ENCODE peak calls at places on chromosomes 4 and X, in eight cellular contexts. One of them, this sample, is unnamed.

GRCh38 chr4:38044060-38044459 is 83.9 kb downstream of the PTTG2 start:
- DNase-seq in IMR-90: no peak
- DNase-seq in Peyer's patch: no peak
- DNase-seq in adrenal gland: no peak
- DNase-seq in HCT116: no peak
- DNase-seq in body of pancreas: no peak
- DNase-seq in upper lobe of left lung: no peak
- DNase-seq in A549: no peak
- DNase-seq in this sample: no peak

GRCh38 chr4:15348236-15348635 is 79.6 kb upstream of the C1QTNF7 start:
- DNase-seq in IMR-90: peak
- DNase-seq in Peyer's patch: no peak
- DNase-seq in adrenal gland: no peak
- DNase-seq in HCT116: no peak
- DNase-seq in body of pancreas: no peak
- DNase-seq in upper lobe of left lung: no peak
- DNase-seq in A549: no peak
- DNase-seq in this sample: no peak

GRCh38 chr4:188960411-188961093 is 821.3 kb downstream of the TRIML1 start:
- DNase-seq in IMR-90: peak
- DNase-seq in Peyer's patch: no peak
- DNase-seq in adrenal gland: no peak
- DNase-seq in HCT116: no peak
- DNase-seq in body of pancreas: no peak
- DNase-seq in upper lobe of left lung: no peak
- DNase-seq in A549: no peak
- DNase-seq in this sample: no peak

GRCh38 chr4:177375971-177376370 is 66.3 kb downstream of the AGA start:
- DNase-seq in IMR-90: no peak
- DNase-seq in Peyer's patch: no peak
- DNase-seq in adrenal gland: no peak
- DNase-seq in HCT116: no peak
- DNase-seq in body of pancreas: no peak
- DNase-seq in upper lobe of left lung: no peak
- DNase-seq in A549: no peak
- DNase-seq in this sample: no peak

GRCh38 chr4:176988226-176988625 is 195.5 kb upstream of the VEGFC start:
- DNase-seq in IMR-90: peak
- DNase-seq in Peyer's patch: no peak
- DNase-seq in adrenal gland: no peak
- DNase-seq in HCT116: peak
- DNase-seq in body of pancreas: no peak
- DNase-seq in upper lobe of left lung: no peak
- DNase-seq in A549: peak
- DNase-seq in this sample: peak

GRCh38 chr4:38268837-38269236 is 308.6 kb downstream of the PTTG2 start:
- DNase-seq in IMR-90: no peak
- DNase-seq in Peyer's patch: no peak
- DNase-seq in adrenal gland: no peak
- DNase-seq in HCT116: no peak
- DNase-seq in body of pancreas: no peak
- DNase-seq in upper lobe of left lung: no peak
- DNase-seq in A549: no peak
- DNase-seq in this sample: no peak

GRCh38 chr4:51842167-51842553 is 793 bp upstream of the DCUN1D4 start:
- DNase-seq in IMR-90: peak
- DNase-seq in Peyer's patch: no peak
- DNase-seq in adrenal gland: peak
- DNase-seq in HCT116: no peak
- DNase-seq in body of pancreas: peak
- DNase-seq in upper lobe of left lung: no peak
- DNase-seq in A549: no peak
- DNase-seq in this sample: no peak

GRCh38 chrX:52082578-52082977 is 13.6 kb upstream of the MAGED4B start:
- DNase-seq in IMR-90: no peak
- DNase-seq in Peyer's patch: no peak
- DNase-seq in adrenal gland: no peak
- DNase-seq in HCT116: no peak
- DNase-seq in body of pancreas: no peak
- DNase-seq in upper lobe of left lung: no peak
- DNase-seq in A549: no peak
- DNase-seq in this sample: no peak

GRCh38 chr4:3308691-3309090 is 15.9 kb downstream of the RGS12 start:
- DNase-seq in IMR-90: no peak
- DNase-seq in Peyer's patch: peak
- DNase-seq in adrenal gland: peak
- DNase-seq in HCT116: no peak
- DNase-seq in body of pancreas: no peak
- DNase-seq in upper lobe of left lung: peak
- DNase-seq in A549: no peak
- DNase-seq in this sample: no peak

GRCh38 chr4:65669981-65670330 is 333 bp downstream of the EPHA5 start:
- DNase-seq in IMR-90: no peak
- DNase-seq in Peyer's patch: no peak
- DNase-seq in adrenal gland: no peak
- DNase-seq in HCT116: no peak
- DNase-seq in body of pancreas: no peak
- DNase-seq in upper lobe of left lung: no peak
- DNase-seq in A549: no peak
- DNase-seq in this sample: no peak

GRCh38 chrX:123818243-123818642 is 41.6 kb upstream of the XIAP start:
- DNase-seq in IMR-90: peak
- DNase-seq in Peyer's patch: no peak
- DNase-seq in adrenal gland: no peak
- DNase-seq in HCT116: no peak
- DNase-seq in body of pancreas: no peak
- DNase-seq in upper lobe of left lung: no peak
- DNase-seq in A549: peak
- DNase-seq in this sample: peak

GRCh38 chrX:151789179-151789800 is 54.7 kb downstream of the CNGA2 start:
- DNase-seq in IMR-90: peak
- DNase-seq in Peyer's patch: no peak
- DNase-seq in adrenal gland: peak
- DNase-seq in HCT116: no peak
- DNase-seq in body of pancreas: peak
- DNase-seq in upper lobe of left lung: no peak
- DNase-seq in A549: peak
- DNase-seq in this sample: peak

GRCh38 chrX:41108684-41109205 is 23.5 kb downstream of the USP9X start:
- DNase-seq in IMR-90: no peak
- DNase-seq in Peyer's patch: no peak
- DNase-seq in adrenal gland: no peak
- DNase-seq in HCT116: no peak
- DNase-seq in body of pancreas: no peak
- DNase-seq in upper lobe of left lung: no peak
- DNase-seq in A549: no peak
- DNase-seq in this sample: no peak

GRCh38 chrX:133454525-133455323 is 39.4 kb upstream of the GPC4 start:
- DNase-seq in IMR-90: no peak
- DNase-seq in Peyer's patch: no peak
- DNase-seq in adrenal gland: no peak
- DNase-seq in HCT116: no peak
- DNase-seq in body of pancreas: no peak
- DNase-seq in upper lobe of left lung: no peak
- DNase-seq in A549: no peak
- DNase-seq in this sample: no peak

GRCh38 chr4:173669460-173670179 is 139.6 kb upstream of the HAND2 start:
- DNase-seq in IMR-90: no peak
- DNase-seq in Peyer's patch: no peak
- DNase-seq in adrenal gland: no peak
- DNase-seq in HCT116: no peak
- DNase-seq in body of pancreas: peak
- DNase-seq in upper lobe of left lung: no peak
- DNase-seq in A549: no peak
- DNase-seq in this sample: no peak

GRCh38 chr4:65566473-65566872 is 103.8 kb downstream of the EPHA5 start:
- DNase-seq in IMR-90: no peak
- DNase-seq in Peyer's patch: no peak
- DNase-seq in adrenal gland: no peak
- DNase-seq in HCT116: no peak
- DNase-seq in body of pancreas: no peak
- DNase-seq in upper lobe of left lung: no peak
- DNase-seq in A549: no peak
- DNase-seq in this sample: no peak

GRCh38 chr4:90799895-90800294 is 672.7 kb downstream of the CCSER1 start:
- DNase-seq in IMR-90: no peak
- DNase-seq in Peyer's patch: no peak
- DNase-seq in adrenal gland: no peak
- DNase-seq in HCT116: no peak
- DNase-seq in body of pancreas: no peak
- DNase-seq in upper lobe of left lung: no peak
- DNase-seq in A549: no peak
- DNase-seq in this sample: no peak

GRCh38 chrX:13254076-13254785 is 65.6 kb downstream of the ATXN3L start:
- DNase-seq in IMR-90: peak
- DNase-seq in Peyer's patch: no peak
- DNase-seq in adrenal gland: peak
- DNase-seq in HCT116: no peak
- DNase-seq in body of pancreas: peak
- DNase-seq in upper lobe of left lung: peak
- DNase-seq in A549: no peak
- DNase-seq in this sample: peak

GRCh38 chr4:7737268-7737645 is 202.4 kb downstream of the AFAP1 start:
- DNase-seq in IMR-90: no peak
- DNase-seq in Peyer's patch: no peak
- DNase-seq in adrenal gland: no peak
- DNase-seq in HCT116: no peak
- DNase-seq in body of pancreas: no peak
- DNase-seq in upper lobe of left lung: no peak
- DNase-seq in A549: no peak
- DNase-seq in this sample: no peak

GRCh38 chr4:54050214-54050904 is 14.0 kb downstream of the CHIC2 start:
- DNase-seq in IMR-90: peak
- DNase-seq in Peyer's patch: no peak
- DNase-seq in adrenal gland: no peak
- DNase-seq in HCT116: no peak
- DNase-seq in body of pancreas: no peak
- DNase-seq in upper lobe of left lung: no peak
- DNase-seq in A549: no peak
- DNase-seq in this sample: no peak

GRCh38 chr4:85431156-85431555 is 43.8 kb upstream of the ARHGAP24 start:
- DNase-seq in IMR-90: no peak
- DNase-seq in Peyer's patch: no peak
- DNase-seq in adrenal gland: no peak
- DNase-seq in HCT116: no peak
- DNase-seq in body of pancreas: no peak
- DNase-seq in upper lobe of left lung: no peak
- DNase-seq in A549: no peak
- DNase-seq in this sample: no peak
- TF ChIP-seq POLR2A in IMR-90: no peak
- TF ChIP-seq POLR2A in Peyer's patch: no peak
- TF ChIP-seq POLR2A in adrenal gland: no peak
- TF ChIP-seq POLR2A in HCT116: no peak
- TF ChIP-seq POLR2A in body of pancreas: no peak
- TF ChIP-seq POLR2A in upper lobe of left lung: no peak
- TF ChIP-seq POLR2A in A549: no peak
- TF ChIP-seq POLR2A in this sample: no peak

GRCh38 chrX:154360155-154360713 is 14.2 kb downstream of the FLNA start:
- DNase-seq in IMR-90: no peak
- DNase-seq in Peyer's patch: no peak
- DNase-seq in adrenal gland: no peak
- DNase-seq in HCT116: no peak
- DNase-seq in body of pancreas: no peak
- DNase-seq in upper lobe of left lung: no peak
- DNase-seq in A549: no peak
- DNase-seq in this sample: no peak

GRCh38 chrX:154365052-154365600 is 9.3 kb downstream of the FLNA start:
- DNase-seq in IMR-90: no peak
- DNase-seq in Peyer's patch: no peak
- DNase-seq in adrenal gland: no peak
- DNase-seq in HCT116: no peak
- DNase-seq in body of pancreas: no peak
- DNase-seq in upper lobe of left lung: no peak
- DNase-seq in A549: no peak
- DNase-seq in this sample: no peak

GRCh38 chrX:154359362-154360154 is 14.9 kb downstream of the FLNA start:
- DNase-seq in IMR-90: no peak
- DNase-seq in Peyer's patch: no peak
- DNase-seq in adrenal gland: no peak
- DNase-seq in HCT116: no peak
- DNase-seq in body of pancreas: no peak
- DNase-seq in upper lobe of left lung: no peak
- DNase-seq in A549: no peak
- DNase-seq in this sample: no peak

GRCh38 chrX:154363706-154364439 is 10.6 kb downstream of the FLNA start:
- DNase-seq in IMR-90: no peak
- DNase-seq in Peyer's patch: no peak
- DNase-seq in adrenal gland: no peak
- DNase-seq in HCT116: no peak
- DNase-seq in body of pancreas: no peak
- DNase-seq in upper lobe of left lung: no peak
- DNase-seq in A549: no peak
- DNase-seq in this sample: no peak

DNA sequence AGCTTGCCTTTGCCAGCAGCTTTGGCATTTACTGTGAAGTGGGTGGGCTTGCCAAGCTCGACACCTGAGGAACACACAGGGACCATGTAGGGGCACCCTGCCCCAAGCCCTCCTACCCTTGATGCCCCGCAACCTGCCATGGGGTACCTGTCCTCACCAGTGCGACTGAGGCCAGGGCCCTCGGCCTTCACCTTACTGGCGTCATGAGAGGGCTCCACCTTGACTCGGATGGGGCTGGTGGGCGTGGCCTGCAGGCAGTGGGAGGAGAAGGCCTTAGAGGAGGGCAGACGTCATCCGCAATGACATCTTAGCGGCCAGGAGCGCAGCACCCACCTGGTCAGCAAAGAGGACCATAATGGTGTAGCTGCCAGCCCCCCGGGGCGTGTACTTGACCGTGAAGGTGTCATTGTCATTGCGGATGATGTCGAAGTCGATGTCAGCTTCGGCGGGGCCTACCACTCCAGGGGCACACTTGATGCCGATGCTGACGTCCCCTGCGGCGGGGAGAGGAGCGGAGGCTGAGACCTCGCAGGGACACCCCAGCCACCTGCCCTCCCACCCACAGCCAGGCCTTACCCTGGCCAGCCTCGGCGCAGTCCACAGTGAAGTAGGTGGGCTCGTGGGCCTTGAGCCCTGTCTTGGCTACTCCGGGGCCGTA is 12.2 kb downstream of the FLNA start:
- DNase-seq in IMR-90: no peak
- DNase-seq in Peyer's patch: no peak
- DNase-seq in adrenal gland: no peak
- DNase-seq in HCT116: no peak
- DNase-seq in body of pancreas: no peak
- DNase-seq in upper lobe of left lung: no peak
- DNase-seq in A549: no peak
- DNase-seq in this sample: no peak
- TF ChIP-seq POLR2A in IMR-90: no peak
- TF ChIP-seq POLR2A in Peyer's patch: no peak
- TF ChIP-seq POLR2A in adrenal gland: no peak
- TF ChIP-seq POLR2A in HCT116: no peak
- TF ChIP-seq POLR2A in body of pancreas: no peak
- TF ChIP-seq POLR2A in upper lobe of left lung: no peak
- TF ChIP-seq POLR2A in A549: no peak
- TF ChIP-seq POLR2A in this sample: no peak

GRCh38 chr4:152535903-152536544 is at the start of gene FBXW7:
- DNase-seq in IMR-90: peak
- DNase-seq in Peyer's patch: peak
- DNase-seq in adrenal gland: peak
- DNase-seq in HCT116: peak
- DNase-seq in body of pancreas: peak
- DNase-seq in upper lobe of left lung: peak
- DNase-seq in A549: peak
- DNase-seq in this sample: peak
- TF ChIP-seq POLR2A in IMR-90: peak
- TF ChIP-seq POLR2A in Peyer's patch: peak
- TF ChIP-seq POLR2A in adrenal gland: peak
- TF ChIP-seq POLR2A in HCT116: peak
- TF ChIP-seq POLR2A in body of pancreas: peak
- TF ChIP-seq POLR2A in upper lobe of left lung: peak
- TF ChIP-seq POLR2A in A549: peak
- TF ChIP-seq POLR2A in this sample: peak

GRCh38 chr4:68434277-68434676 is 13.0 kb upstream of the TMPRSS11E start:
- DNase-seq in IMR-90: no peak
- DNase-seq in Peyer's patch: no peak
- DNase-seq in adrenal gland: no peak
- DNase-seq in HCT116: no peak
- DNase-seq in body of pancreas: no peak
- DNase-seq in upper lobe of left lung: no peak
- DNase-seq in A549: no peak
- DNase-seq in this sample: no peak
- TF ChIP-seq POLR2A in IMR-90: no peak
- TF ChIP-seq POLR2A in Peyer's patch: no peak
- TF ChIP-seq POLR2A in adrenal gland: no peak
- TF ChIP-seq POLR2A in HCT116: no peak
- TF ChIP-seq POLR2A in body of pancreas: no peak
- TF ChIP-seq POLR2A in upper lobe of left lung: no peak
- TF ChIP-seq POLR2A in A549: no peak
- TF ChIP-seq POLR2A in this sample: no peak